ENCODE peak calls at places on chromosomes 3 and 15, in four cellular contexts. N, W, P and Y are unnamed samples.
A peak's percentile ranks its signal among the peaks of the same experiment; 100 is the strongest.

GRCh38 chr15:36066757-36067156 is 512.7 kb upstream of the CDIN1 start:
- DNase-seq in N (no peak), W (no peak), P (no peak), Y (no peak)

GRCh38 chr15:60626051-60626450 is 147.1 kb upstream of the ICE2 start:
- DNase-seq in N (no peak), W (no peak), P (no peak), Y (no peak)

GRCh38 chr3:12999147-13000140 is 73.8 kb downstream of the IQSEC1 start:
- DNase-seq in N (no peak), W (peak; percentile 92), P (peak; percentile 95), Y (no peak)

GRCh38 chr15:30929064-30929669 is 25.5 kb downstream of the FAN1 start:
- DNase-seq in N (no peak), W (no peak), P (peak; percentile 14), Y (no peak)

GRCh38 chr3:143525408-143525807 is 322.9 kb downstream of the SLC9A9 start:
- DNase-seq in N (no peak), W (no peak), P (no peak), Y (no peak)

GRCh38 chr3:153180860-153181372 is 18.9 kb downstream of the RAP2B start:
- DNase-seq in N (no peak), W (no peak), P (no peak), Y (no peak)

GRCh38 chr15:94460624-94461023 is 229.3 kb downstream of the MCTP2 start:
- DNase-seq in N (no peak), W (no peak), P (no peak), Y (no peak)

GRCh38 chr3:24502690-24503089 is 8.0 kb upstream of the THRB start:
- DNase-seq in N (no peak), W (no peak), P (no peak), Y (no peak)

GRCh38 chr15:92226020-92226612 is 167.6 kb upstream of the ST8SIA2 start:
- DNase-seq in N (peak; percentile 17), W (peak; percentile 25), P (peak; percentile 11), Y (no peak)

GRCh38 chr3:182366746-182367145 is 426.6 kb upstream of the ATP11B start:
- DNase-seq in N (no peak), W (no peak), P (no peak), Y (no peak)

GRCh38 chr15:24039683-24040082 is 352.6 kb upstream of the NDN start:
- DNase-seq in N (no peak), W (no peak), P (no peak), Y (peak; percentile 21)

GRCh38 chr15:88932875-88933330 is 19.7 kb upstream of the MFGE8 start:
- DNase-seq in N (no peak), W (no peak), P (no peak), Y (no peak)

GRCh38 chr15:36917411-36918267 is 182.7 kb downstream of the MEIS2 start:
- DNase-seq in N (no peak), W (no peak), P (no peak), Y (no peak)

GRCh38 chr3:62727576-62727975 is 147.6 kb downstream of the CADPS start:
- DNase-seq in N (no peak), W (no peak), P (no peak), Y (no peak)

GRCh38 chr3:127286571-127287140 is 1.2 kb downstream of the PRR20G start:
- DNase-seq in N (no peak), W (no peak), P (no peak), Y (no peak)

GRCh38 chr3:56970401-56971002 is 90.0 kb upstream of the SPATA12 start:
- DNase-seq in N (no peak), W (no peak), P (no peak), Y (no peak)

DNA sequence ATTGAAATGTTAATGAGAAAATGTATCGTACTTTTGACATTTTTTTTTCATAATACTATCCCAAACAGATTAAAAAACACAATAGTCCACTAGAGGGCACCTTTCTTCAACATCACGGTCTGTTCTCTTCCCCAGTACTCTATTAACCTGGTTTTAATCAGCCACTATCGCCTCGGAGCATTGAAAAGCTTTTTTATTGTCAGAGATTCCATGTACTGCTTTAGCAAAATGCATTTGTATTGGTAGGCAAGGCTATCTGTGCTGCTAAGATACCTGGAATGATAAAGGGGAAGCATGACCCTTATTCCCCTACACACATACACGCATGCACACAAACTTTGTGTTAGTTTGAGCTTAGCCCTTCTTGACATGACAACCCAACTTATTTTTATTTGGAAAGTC is 160.1 kb upstream of the IL12A start:
- DNase-seq in N (no peak), W (peak; percentile 3), P (peak; percentile 33), Y (peak; percentile 54)
- TF ChIP-seq NR3C1 in N (no peak), W (no peak), P (no peak), Y (no peak)

GRCh38 chr15:63236272-63236671 is 41.1 kb upstream of the APH1B start:
- DNase-seq in N (no peak), W (no peak), P (no peak), Y (no peak)
- TF ChIP-seq NR3C1 in N (no peak), W (no peak), P (no peak), Y (no peak)

GRCh38 chr15:68408971-68409370 is 23.0 kb downstream of the ITGA11 start:
- DNase-seq in N (no peak), W (no peak), P (no peak), Y (no peak)
- TF ChIP-seq NR3C1 in N (no peak), W (no peak), P (no peak), Y (no peak)

GRCh38 chr3:194740859-194741486 is 55.3 kb downstream of the FAM43A start:
- DNase-seq in N (no peak), W (peak; percentile 64), P (no peak), Y (peak; percentile 61)

GRCh38 chr3:194741916-194742315 is 56.2 kb downstream of the FAM43A start:
- DNase-seq in N (no peak), W (no peak), P (no peak), Y (no peak)

GRCh38 chr3:194738254-194739093 is 52.8 kb downstream of the FAM43A start:
- DNase-seq in N (no peak), W (no peak), P (no peak), Y (no peak)

GRCh38 chr3:194736896-194737600 is 51.4 kb downstream of the FAM43A start:
- DNase-seq in N (no peak), W (no peak), P (no peak), Y (no peak)

DNA sequence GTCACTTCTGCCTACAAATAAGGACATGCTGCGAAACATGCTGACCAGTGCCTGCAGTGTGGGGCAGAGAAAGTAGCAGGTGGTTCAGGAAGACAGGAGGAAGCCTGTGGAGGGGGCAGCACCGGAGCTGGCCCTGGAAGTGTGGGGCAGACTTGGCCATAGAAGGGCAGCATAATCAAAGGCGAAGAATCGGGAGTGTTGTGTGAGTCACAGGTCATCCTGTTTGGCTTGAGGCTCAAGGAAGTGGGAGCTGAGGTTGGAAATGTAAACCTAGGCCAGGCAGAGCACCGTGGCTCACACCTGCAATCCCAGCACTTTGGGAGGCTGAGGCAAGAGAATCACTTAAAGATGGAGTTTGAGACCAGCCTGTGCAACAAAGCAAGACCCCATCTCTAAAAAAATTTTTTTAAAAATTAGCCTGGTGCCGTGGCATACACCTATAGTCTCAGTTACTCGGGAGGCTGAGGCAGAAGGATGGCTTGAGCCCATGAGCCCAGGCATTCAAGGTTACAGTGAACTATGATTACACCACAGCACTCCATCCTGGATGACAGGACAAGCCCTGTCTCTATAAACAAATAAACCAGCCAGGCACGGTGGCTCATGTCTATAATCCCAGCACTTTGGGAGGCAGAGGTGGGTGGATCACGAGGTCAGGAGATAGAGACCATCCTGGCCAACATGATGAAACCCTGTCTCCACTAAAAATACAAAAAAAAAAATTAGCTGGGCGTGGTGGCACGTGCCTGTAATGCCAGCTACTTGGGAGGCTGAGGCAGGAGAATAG is 54.0 kb downstream of the FAM43A start:
- DNase-seq in N (no peak), W (peak; percentile 73), P (no peak), Y (peak; percentile 17)
- TF ChIP-seq NR3C1 in N (no peak), W (no peak), P (no peak), Y (no peak)

GRCh38 chr3:51306093-51306492 is 79.0 kb upstream of the MANF start:
- DNase-seq in N (no peak), W (no peak), P (no peak), Y (no peak)

GRCh38 chr3:51307458-51307857 is 77.6 kb upstream of the MANF start:
- DNase-seq in N (no peak), W (no peak), P (no peak), Y (no peak)

DNA sequence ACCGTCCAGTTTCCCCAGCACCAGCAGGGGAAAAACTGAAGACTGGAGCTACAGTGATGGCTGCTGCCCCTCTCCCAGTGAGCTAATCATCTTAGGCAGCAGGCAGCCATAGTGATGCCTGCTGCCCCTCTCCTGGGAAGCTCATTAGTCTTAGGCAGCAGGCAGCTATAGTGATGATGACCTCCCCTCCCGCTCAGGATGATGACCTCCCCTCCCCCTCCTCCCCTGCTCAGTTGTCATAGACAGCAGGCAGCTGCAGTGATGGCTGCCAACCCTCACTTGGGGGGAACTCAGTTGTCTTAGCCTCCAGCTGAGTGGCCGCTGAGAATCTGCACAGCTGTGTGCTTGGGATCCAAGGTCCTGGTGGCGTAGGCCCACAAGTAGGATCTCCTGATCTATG is 80.9 kb upstream of the MANF start:
- DNase-seq in N (no peak), W (no peak), P (no peak), Y (no peak)
- TF ChIP-seq NR3C1 in N (no peak), W (no peak), P (no peak), Y (no peak)

GRCh38 chr15:66023322-66023972 is 154.2 kb downstream of the RAB11A start:
- DNase-seq in N (no peak), W (no peak), P (no peak), Y (no peak)
- TF ChIP-seq NR3C1 in N (no peak), W (no peak), P (no peak), Y (no peak)

DNA sequence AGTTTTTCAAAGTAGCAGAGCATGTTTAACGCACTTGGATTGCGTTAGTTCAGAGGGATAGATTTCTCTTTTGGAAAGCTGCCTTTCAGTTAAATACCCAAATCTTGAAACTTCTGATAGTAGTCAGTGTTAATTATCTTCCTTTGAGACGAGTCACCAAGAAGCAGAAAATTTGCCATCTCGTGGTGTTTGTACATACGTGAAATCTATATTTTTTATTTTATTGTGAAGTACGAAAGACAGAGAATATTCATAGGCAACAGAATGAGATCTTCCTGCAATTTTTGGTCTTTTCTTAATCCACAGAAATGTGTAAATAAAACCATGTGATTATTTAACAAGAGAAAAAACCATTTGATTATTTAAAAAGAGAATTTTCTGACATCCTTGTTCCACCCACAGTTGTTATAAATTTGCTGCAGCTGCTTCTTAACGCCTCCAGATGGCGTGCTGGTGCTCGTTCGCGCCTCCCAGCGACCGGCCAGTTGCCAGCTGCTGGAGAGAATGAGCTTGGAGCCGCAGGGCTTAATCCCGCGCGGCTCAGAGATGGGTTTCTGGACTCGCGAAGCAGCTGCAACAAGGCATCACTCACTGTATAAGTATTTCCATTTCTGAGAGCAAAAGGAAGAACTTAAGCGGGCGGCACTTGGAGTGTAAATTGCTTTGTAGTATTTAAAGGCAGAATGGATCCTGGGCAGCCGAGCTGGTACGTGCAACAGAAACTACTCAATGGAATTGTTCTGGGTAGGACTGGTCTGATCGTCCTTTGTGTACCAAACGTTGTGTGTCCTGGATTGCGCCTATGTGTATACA is 10.5 kb upstream of the SLITRK3 start:
- DNase-seq in N (peak; percentile 72), W (peak; percentile 64), P (peak; percentile 19), Y (peak; percentile 53)
- TF ChIP-seq NR3C1 in N (no peak), W (no peak), P (no peak), Y (no peak)

GRCh38 chr3:131933665-131934064 is 101.1 kb downstream of the CPNE4 start:
- DNase-seq in N (no peak), W (no peak), P (no peak), Y (no peak)
- TF ChIP-seq NR3C1 in N (no peak), W (no peak), P (no peak), Y (no peak)

DNA sequence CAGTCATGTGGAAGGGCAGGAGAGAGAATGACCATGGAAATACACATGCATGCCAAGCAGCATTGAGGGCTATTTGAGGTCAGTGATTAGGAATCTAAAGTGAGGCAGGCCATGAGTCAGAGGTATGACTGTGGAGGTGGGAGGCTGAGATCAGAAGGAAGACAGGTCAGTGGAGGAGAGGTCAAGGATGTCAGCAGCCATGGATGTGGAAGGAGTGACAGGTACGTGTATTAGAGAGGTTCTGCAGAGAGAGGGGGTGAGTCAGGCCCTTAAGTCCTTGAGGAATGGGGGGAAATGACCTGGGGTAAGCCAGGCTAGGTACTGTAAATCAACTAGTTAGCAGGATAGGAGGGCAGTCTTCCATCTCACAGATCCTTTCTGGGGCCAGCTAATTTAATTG is 166.6 kb downstream of the ANO10 start:
- DNase-seq in N (no peak), W (peak; percentile 52), P (peak; percentile 14), Y (peak; percentile 30)
- TF ChIP-seq NR3C1 in N (no peak), W (no peak), P (no peak), Y (no peak)